ENCODE peak calls at places on chromosome 1, in eight cellular contexts. Z is Caco-2, L is AG04449, B is adrenal gland, F is fibroblast of pulmonary artery, W is AG09319, T is mesothelial cell of epicardium, R is endodermal cell. A is an unnamed sample.

GRCh38 chr1:100400332-100400933 is 48.1 kb downstream of the CDC14A start:
- DNase-seq in Z (no peak), L (no peak), B (peak; percentile 59), F (peak; percentile 42), W (no peak), T (no peak), R (peak; percentile 60), A (no peak)

GRCh38 chr1:234963180-234963903 is 165.3 kb downstream of the TOMM20 start:
- DNase-seq in Z (peak; percentile 85), L (peak; percentile 88), B (peak; percentile 89), F (peak; percentile 87), W (no peak), T (no peak), R (no peak), A (peak; percentile 90)

GRCh38 chr1:25572708-25573590 is 29.5 kb downstream of the LDLRAP1 start:
- DNase-seq in Z (peak; percentile 75), L (no peak), B (peak; percentile 85), F (peak; percentile 57), W (no peak), T (no peak), R (peak; percentile 92), A (peak; percentile 84)

GRCh38 chr1:223177681-223178080 is 34.6 kb upstream of the TLR5 start:
- DNase-seq in Z (no peak), L (no peak), B (peak; percentile 71), F (no peak), W (no peak), T (no peak), R (no peak), A (no peak)

GRCh38 chr1:243890576-243890975 is 40.5 kb upstream of the AKT3 start:
- DNase-seq in Z (no peak), L (peak; percentile 65), B (no peak), F (peak; percentile 42), W (peak; percentile 70), T (no peak), R (no peak), A (peak; percentile 94)

GRCh38 chr1:202234331-202235002 is 40.9 kb downstream of the LGR6 start:
- DNase-seq in Z (no peak), L (peak; percentile 49), B (no peak), F (no peak), W (no peak), T (no peak), R (no peak), A (no peak)

GRCh38 chr1:183783896-183784637 is 20.9 kb upstream of the RGL1 start:
- DNase-seq in Z (no peak), L (peak; percentile 21), B (peak; percentile 78), F (peak; percentile 93), W (peak; percentile 37), T (no peak), R (no peak), A (peak; percentile 86)

GRCh38 chr1:56502700-56503245 is 76.6 kb downstream of the PLPP3 start:
- DNase-seq in Z (no peak), L (no peak), B (peak; percentile 57), F (peak; percentile 68), W (no peak), T (no peak), R (no peak), A (no peak)

GRCh38 chr1:71193153-71193552 is 112.3 kb upstream of the ZRANB2 start:
- DNase-seq in Z (no peak), L (no peak), B (no peak), F (peak; percentile 39), W (no peak), T (no peak), R (no peak), A (peak; percentile 34)

GRCh38 chr1:88061830-88062177 is 622.3 kb upstream of the PKN2 start:
- DNase-seq in Z (no peak), L (no peak), B (no peak), F (no peak), W (no peak), T (no peak), R (no peak), A (no peak)

GRCh38 chr1:21294266-21295058 is 4.2 kb upstream of the ECE1 start:
- DNase-seq in Z (no peak), L (no peak), B (peak; percentile 83), F (no peak), W (no peak), T (no peak), R (no peak), A (no peak)

GRCh38 chr1:116538527-116538926 is 32.3 kb downstream of the CD58 start:
- DNase-seq in Z (no peak), L (no peak), B (no peak), F (no peak), W (no peak), T (no peak), R (no peak), A (peak; percentile 57)

DNA sequence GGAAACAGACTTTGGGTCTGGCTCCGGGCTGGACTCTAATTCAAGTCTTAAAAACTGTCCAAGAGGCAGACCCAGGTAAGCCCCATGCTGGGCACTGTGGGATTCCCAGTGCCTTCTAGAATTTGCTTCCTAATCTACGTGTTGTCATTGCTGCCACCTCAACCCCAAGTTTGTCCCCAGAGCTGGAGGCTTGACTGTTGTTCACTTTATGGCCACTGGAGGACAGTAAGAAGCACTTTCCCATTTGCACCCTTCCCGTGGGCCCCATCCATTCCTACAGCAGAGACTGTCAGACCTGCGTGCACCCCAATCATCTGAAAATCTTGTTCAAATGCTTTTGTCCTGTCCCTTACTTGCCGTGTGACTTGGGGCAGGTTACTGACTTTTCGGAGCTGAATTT is 29.4 kb upstream of the VASH2 start:
- DNase-seq in Z (no peak), L (no peak), B (no peak), F (no peak), W (no peak), T (no peak), R (peak; percentile 72), A (no peak)
- TF ChIP-seq CTCF in Z (peak; percentile 20), L (no peak), B (peak; percentile 9), F (peak; percentile 37), W (peak; percentile 18), T (no peak), R (peak; percentile 71), A (no peak)

GRCh38 chr1:27402349-27402754 is 9.9 kb downstream of the GPR3 start:
- DNase-seq in Z (no peak), L (no peak), B (peak; percentile 92), F (peak; percentile 75), W (no peak), T (no peak), R (peak; percentile 87), A (no peak)
- TF ChIP-seq CTCF in Z (no peak), L (peak; percentile 81), B (peak; percentile 38), F (peak; percentile 61), W (peak; percentile 74), T (no peak), R (peak; percentile 73), A (peak; percentile 66)

GRCh38 chr1:182015360-182015759 is 46.2 kb downstream of the ZNF648 start:
- DNase-seq in Z (no peak), L (no peak), B (no peak), F (no peak), W (no peak), T (no peak), R (no peak), A (no peak)
- TF ChIP-seq CTCF in Z (no peak), L (no peak), B (no peak), F (no peak), W (no peak), T (no peak), R (peak; percentile 70), A (no peak)

DNA sequence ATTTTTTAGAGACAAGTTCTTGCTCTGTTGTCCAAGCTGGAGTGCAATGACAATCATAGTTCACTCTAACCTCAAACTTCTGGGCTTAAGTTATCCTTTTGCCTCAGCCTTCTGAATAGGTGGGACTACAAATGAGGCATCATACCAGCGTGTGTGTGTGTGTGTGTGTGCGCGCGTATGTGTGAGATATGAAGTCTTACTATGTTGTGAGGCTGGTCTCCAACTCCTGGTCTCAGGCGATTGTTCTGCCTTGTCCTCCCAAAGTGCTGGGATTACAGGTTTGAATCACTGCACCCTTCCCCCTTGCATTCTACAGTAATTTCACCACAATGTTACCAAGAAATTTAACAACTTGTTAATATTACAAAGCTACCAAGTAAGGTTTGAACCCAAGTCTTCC is 688 bp upstream of the GBP2 start:
- DNase-seq in Z (no peak), L (no peak), B (no peak), F (peak; percentile 7), W (no peak), T (no peak), R (no peak), A (no peak)
- TF ChIP-seq CTCF in Z (no peak), L (no peak), B (no peak), F (no peak), W (no peak), T (no peak), R (no peak), A (no peak)

DNA sequence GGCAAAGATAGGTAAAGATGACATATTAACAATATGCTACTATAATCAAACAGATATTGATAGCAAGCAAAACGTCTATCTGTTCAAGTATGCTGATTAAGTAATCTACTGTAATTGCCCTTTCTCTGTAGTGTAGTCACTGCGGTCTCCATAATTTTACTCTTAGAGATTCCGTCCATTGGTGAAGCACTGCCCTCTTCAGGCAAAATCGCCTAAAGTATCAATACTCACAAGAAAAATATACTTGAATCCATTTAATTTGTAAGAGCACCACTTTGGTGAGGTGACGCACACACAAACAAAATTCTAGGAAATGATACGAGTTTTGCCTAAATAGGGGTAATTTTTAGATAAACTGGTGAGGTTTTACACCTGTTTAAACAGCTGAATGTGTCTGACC is 434.6 kb upstream of the CHRM3 start:
- DNase-seq in Z (no peak), L (no peak), B (peak; percentile 58), F (peak; percentile 47), W (no peak), T (no peak), R (peak; percentile 52), A (no peak)
- TF ChIP-seq CTCF in Z (peak; percentile 21), L (peak; percentile 28), B (peak; percentile 16), F (peak; percentile 22), W (no peak), T (no peak), R (peak; percentile 72), A (no peak)

DNA sequence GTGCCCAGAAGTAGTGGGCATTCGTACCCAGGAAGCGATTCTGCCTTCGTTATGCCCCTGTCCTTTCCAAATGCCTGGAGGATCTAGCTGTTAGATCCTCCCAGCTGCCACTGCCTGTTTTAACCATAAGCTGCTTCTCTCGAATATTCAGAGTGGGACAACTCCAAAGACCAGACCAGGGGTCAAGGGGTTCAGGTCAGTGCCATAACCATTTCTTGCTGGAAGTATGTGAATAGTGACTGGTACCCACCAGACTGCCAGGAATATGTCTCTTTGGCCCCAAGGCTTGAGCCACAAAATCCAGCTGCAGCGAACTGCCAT is 914 bp upstream of the MTF1 start:
- DNase-seq in Z (no peak), L (no peak), B (no peak), F (no peak), W (no peak), T (no peak), R (no peak), A (no peak)
- TF ChIP-seq CTCF in Z (no peak), L (no peak), B (no peak), F (no peak), W (no peak), T (peak; percentile 42), R (no peak), A (no peak)

DNA sequence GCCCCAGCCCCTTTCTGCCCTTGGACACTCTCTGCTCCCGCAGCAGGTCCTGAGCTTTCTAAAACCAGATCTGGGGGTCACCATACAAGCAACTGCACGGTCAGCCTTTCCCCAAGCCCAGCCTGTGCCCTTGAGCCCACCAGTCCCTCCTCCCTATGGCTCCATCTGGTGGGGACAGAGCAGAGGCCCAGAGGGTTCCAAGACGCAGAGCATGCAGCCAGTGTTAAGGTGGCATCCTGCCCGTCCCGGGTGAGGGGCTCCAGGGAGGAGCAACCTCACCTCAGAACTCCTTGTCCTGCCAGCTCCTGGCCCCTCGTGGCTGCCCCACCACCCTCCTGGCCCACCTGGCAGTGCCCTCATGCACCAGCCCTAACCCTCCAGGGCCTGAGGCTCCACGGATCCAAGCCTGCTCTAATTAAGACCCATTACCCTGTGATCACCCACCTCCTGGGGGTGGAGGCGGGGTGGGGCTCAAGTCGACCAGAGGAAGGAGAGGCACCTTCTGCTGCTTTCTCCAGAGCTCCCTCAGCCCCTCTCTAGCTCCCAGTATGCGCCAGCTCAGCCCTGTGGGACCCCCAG is 8.5 kb downstream of the CHD5 start:
- DNase-seq in Z (no peak), L (no peak), B (no peak), F (no peak), W (no peak), T (no peak), R (peak; percentile 88), A (no peak)
- TF ChIP-seq CTCF in Z (peak; percentile 46), L (peak; percentile 54), B (no peak), F (peak; percentile 45), W (peak; percentile 45), T (no peak), R (peak; percentile 76), A (peak; percentile 51)

A was measured in foreskin fibroblast.